ENCODE peak calls at places on chromosomes 6 and 20, in nine cellular contexts. M is CD8-positive, alpha-beta T cell; T is Panc1; U is Peyer's patch; X is body of pancreas; R is lower lobe of right lung; F is stomach; Z is SK-N-SH; D is transverse colon. W is an unnamed sample.

GRCh38 chr6:158760618-158761250 is 58.4 kb downstream of the EZR start:
- DNase-seq in M (no peak), T (no peak), U (no peak), X (no peak), R (no peak), F (no peak), Z (no peak), D (no peak), W (no peak)

GRCh38 chr6:13428528-13429405 is 58.6 kb downstream of the GFOD1 start:
- DNase-seq in M (no peak), T (no peak), U (no peak), X (no peak), R (no peak), F (no peak), Z (no peak), D (no peak), W (no peak)

GRCh38 chr20:52242237-52243230 is 51.0 kb upstream of the ZFP64 start:
- DNase-seq in M (no peak), T (peak), U (no peak), X (no peak), R (no peak), F (no peak), Z (peak), D (no peak), W (peak)

GRCh38 chr6:80489911-80490635 is 383.6 kb downstream of the BCKDHB start:
- DNase-seq in M (no peak), T (no peak), U (no peak), X (no peak), R (no peak), F (no peak), Z (no peak), D (no peak), W (no peak)

GRCh38 chr6:134187154-134187553 is 130.8 kb downstream of the SGK1 start:
- DNase-seq in M (no peak), T (no peak), U (no peak), X (no peak), R (no peak), F (no peak), Z (no peak), D (no peak), W (no peak)

GRCh38 chr20:62143976-62144825 is 632 bp downstream of the SS18L1 start:
- DNase-seq in M (peak), T (no peak), U (peak), X (peak), R (peak), F (peak), Z (peak), D (peak), W (peak)

GRCh38 chr20:38685853-38686473 is 38.3 kb upstream of the SLC32A1 start:
- DNase-seq in M (peak), T (no peak), U (no peak), X (peak), R (no peak), F (peak), Z (no peak), D (peak), W (peak)

GRCh38 chr6:100913400-100914276 is 32.5 kb upstream of the ASCC3 start:
- DNase-seq in M (no peak), T (no peak), U (no peak), X (peak), R (peak), F (no peak), Z (no peak), D (no peak), W (no peak)

GRCh38 chr6:155077331-155077730 is 82.2 kb downstream of the TIAM2 start:
- DNase-seq in M (no peak), T (no peak), U (no peak), X (no peak), R (no peak), F (no peak), Z (no peak), D (no peak), W (no peak)

GRCh38 chr6:37514377-37514776 is 14.7 kb upstream of the CCDC167 start:
- DNase-seq in M (no peak), T (no peak), U (no peak), X (no peak), R (no peak), F (no peak), Z (no peak), D (no peak), W (no peak)

GRCh38 chr6:72245565-72245964 is 359.2 kb downstream of the RIMS1 start:
- DNase-seq in M (no peak), T (no peak), U (no peak), X (no peak), R (no peak), F (no peak), Z (no peak), D (no peak), W (no peak)

GRCh38 chr6:126542052-126542451 is 202.1 kb downstream of the CENPW start:
- DNase-seq in M (no peak), T (no peak), U (no peak), X (no peak), R (no peak), F (no peak), Z (no peak), D (no peak), W (no peak)

GRCh38 chr20:63283397-63284082 is 9.4 kb upstream of the COL20A1 start:
- DNase-seq in M (no peak), T (no peak), U (no peak), X (no peak), R (no peak), F (no peak), Z (no peak), D (no peak), W (no peak)

GRCh38 chr6:3310710-3311109 is 52.0 kb downstream of the PSMG4 start:
- DNase-seq in M (no peak), T (no peak), U (no peak), X (peak), R (no peak), F (no peak), Z (no peak), D (no peak), W (no peak)

GRCh38 chr20:48164566-48165400 is 379.5 kb upstream of the SULF2 start:
- DNase-seq in M (no peak), T (no peak), U (peak), X (no peak), R (no peak), F (no peak), Z (no peak), D (no peak), W (no peak)

GRCh38 chr6:50791900-50792508 is 26.7 kb upstream of the TFAP2B start:
- DNase-seq in M (no peak), T (peak), U (no peak), X (peak), R (no peak), F (no peak), Z (peak), D (no peak), W (peak)

GRCh38 chr6:17741507-17741906 is 34.8 kb upstream of the NUP153 start:
- DNase-seq in M (no peak), T (no peak), U (no peak), X (no peak), R (no peak), F (no peak), Z (no peak), D (no peak), W (no peak)

GRCh38 chr6:128784266-128784665 is 98.7 kb upstream of the LAMA2 start:
- DNase-seq in M (no peak), T (no peak), U (no peak), X (no peak), R (no peak), F (no peak), Z (no peak), D (no peak), W (no peak)

GRCh38 chr6:14818422-14818884 is 427.4 kb upstream of the JARID2 start:
- DNase-seq in M (no peak), T (no peak), U (peak), X (peak), R (no peak), F (peak), Z (no peak), D (peak), W (peak)

GRCh38 chr6:14814016-14814415 is 431.9 kb upstream of the JARID2 start:
- DNase-seq in M (no peak), T (no peak), U (no peak), X (no peak), R (no peak), F (no peak), Z (no peak), D (no peak), W (no peak)

GRCh38 chr6:14817068-14817467 is 428.8 kb upstream of the JARID2 start:
- DNase-seq in M (no peak), T (no peak), U (peak), X (no peak), R (no peak), F (no peak), Z (no peak), D (no peak), W (no peak)

GRCh38 chr6:14819001-14819400 is 426.9 kb upstream of the JARID2 start:
- DNase-seq in M (no peak), T (no peak), U (peak), X (no peak), R (no peak), F (no peak), Z (no peak), D (no peak), W (no peak)

DNA sequence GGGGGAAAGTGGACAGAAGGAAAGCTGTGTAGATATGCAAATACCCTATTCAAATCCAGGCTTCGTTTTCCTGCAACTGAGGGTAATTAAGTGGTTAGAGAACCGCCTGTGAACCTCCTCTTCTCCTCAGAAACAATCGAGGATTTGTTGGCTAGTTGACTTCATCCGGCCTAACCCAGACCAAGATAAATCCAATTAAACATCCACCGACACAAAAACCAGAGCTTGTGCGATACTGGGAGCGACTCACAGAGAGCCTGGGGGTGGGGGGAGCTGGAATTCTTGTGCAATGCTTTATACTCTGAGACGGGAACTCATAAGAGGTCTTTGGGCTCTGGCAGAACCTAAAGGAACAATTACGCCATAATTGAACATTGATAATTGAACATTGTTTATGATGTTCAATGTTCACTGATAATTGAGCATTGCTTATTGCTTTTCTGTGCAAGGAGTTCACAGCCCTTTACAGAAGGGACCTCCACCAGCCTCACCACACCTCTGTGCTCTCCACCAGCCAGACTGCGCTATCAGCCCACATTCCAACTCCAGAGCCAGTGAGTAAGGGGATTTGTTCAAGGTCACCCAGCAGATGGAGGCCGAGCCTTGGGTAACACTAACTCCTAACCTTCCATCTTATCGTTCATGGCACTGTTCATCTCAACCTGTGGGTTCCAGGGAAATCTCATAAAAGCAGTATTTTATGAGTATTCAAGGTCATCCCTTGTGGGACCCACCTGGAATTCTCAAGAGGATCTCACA is 429.6 kb upstream of the JARID2 start:
- DNase-seq in M (no peak), T (no peak), U (no peak), X (no peak), R (no peak), F (no peak), Z (peak), D (no peak), W (peak)
- TF ChIP-seq CTCF in M (no peak), T (no peak), U (no peak), X (no peak), R (no peak), F (no peak), Z (no peak), D (no peak), W (no peak)

GRCh38 chr6:138403324-138403800 is 661 bp upstream of the HEBP2 start:
- DNase-seq in M (peak), T (no peak), U (peak), X (peak), R (peak), F (peak), Z (peak), D (peak), W (peak)

GRCh38 chr6:138401960-138402832 is 1.8 kb upstream of the HEBP2 start:
- DNase-seq in M (no peak), T (no peak), U (no peak), X (no peak), R (no peak), F (no peak), Z (no peak), D (no peak), W (no peak)

GRCh38 chr6:138403801-138404665 is at the start of gene HEBP2:
- DNase-seq in M (peak), T (peak), U (peak), X (peak), R (peak), F (peak), Z (peak), D (peak), W (peak)

GRCh38 chr6:138404666-138405337 is 779 bp downstream of the HEBP2 start:
- DNase-seq in M (no peak), T (no peak), U (peak), X (peak), R (peak), F (no peak), Z (no peak), D (peak), W (peak)

DNA sequence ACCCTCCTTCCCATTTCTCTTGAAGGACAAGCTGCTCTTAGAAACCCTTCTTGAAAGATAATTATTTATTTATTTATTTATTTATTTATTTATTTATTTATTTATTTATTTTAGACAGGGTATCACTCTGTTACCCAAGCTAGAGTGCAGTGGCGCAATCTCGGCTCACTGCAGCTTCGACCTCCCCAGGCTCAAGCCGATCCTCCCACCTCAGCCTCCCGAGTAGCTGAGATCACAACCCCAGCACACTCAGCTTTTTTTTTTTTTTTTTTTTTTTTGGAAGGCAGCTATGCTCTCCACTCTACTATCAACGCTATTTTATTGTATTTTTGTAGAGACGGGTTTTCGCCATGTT is 1.2 kb upstream of the HEBP2 start:
- DNase-seq in M (no peak), T (no peak), U (no peak), X (no peak), R (no peak), F (no peak), Z (no peak), D (no peak), W (no peak)
- H3K4me3 ChIP-seq in M (peak), T (peak), U (peak), X (no peak), R (peak), F (no peak), Z (no peak), D (no peak), W (no peak)

GRCh38 chr6:27061235-27061993 is 186.1 kb upstream of the PRSS16 start:
- DNase-seq in M (no peak), T (no peak), U (no peak), X (no peak), R (no peak), F (no peak), Z (no peak), D (no peak), W (no peak)
- H3K27ac ChIP-seq in M (no peak), T (no peak), U (no peak), X (no peak), R (no peak), F (no peak), Z (no peak), D (no peak), W (no peak)

DNA sequence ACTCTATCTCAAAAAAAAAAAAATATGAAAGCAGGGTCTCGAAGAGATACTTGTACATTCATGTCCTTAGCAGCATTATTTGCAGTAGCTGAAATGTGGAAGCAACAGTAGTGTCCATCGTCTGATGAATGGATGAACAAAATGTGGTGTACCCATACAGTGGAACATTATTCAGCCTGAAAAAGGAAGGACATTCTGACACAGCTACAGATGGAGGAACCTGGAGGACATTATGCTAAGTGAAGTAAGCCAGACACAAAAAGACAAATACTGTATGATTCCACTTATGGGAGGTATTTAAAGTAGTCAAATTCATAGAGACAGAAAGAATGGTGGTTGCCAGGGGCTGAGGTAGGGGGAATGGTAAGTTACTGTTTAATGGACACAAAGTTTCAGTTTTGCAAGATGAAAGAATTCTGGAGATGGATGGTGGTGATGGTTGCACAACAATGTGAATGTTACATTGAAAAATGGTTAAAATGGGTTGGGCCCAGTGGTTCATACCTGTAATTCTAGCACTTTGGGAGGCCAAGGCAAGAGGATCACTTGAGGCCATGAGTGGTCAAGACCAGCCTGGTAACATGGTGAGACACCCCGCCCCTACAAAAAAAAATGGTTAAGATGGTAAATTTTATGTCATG is 11.8 kb upstream of the TULP1 start:
- DNase-seq in M (no peak), T (no peak), U (no peak), X (no peak), R (no peak), F (no peak), Z (no peak), D (no peak), W (no peak)
- TF ChIP-seq CTCF in M (no peak), T (no peak), U (no peak), X (no peak), R (no peak), F (no peak), Z (no peak), D (no peak), W (no peak)

DNA sequence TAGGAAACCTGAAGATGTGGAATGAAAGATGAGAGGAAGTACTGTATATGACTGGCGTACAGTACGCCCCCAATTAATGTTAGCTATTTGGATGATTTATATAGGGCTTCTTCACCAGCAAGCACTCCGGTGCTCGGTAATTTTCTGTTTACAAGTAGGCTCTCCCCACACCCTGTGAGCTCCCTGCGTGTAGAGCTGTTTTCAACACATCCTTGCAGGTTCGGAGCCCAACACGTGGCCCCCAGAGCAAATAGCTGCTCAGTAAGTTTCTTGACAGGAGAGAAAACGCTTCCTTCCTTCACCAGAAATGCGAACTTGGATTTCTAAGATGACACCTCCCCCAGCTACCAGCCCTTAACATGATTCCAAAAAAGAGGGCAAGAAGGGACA is 1.2 kb upstream of the RAB22A start:
- DNase-seq in M (no peak), T (no peak), U (no peak), X (no peak), R (no peak), F (no peak), Z (no peak), D (no peak), W (no peak)
- H3K4me3 ChIP-seq in M (no peak), T (peak), U (peak), X (no peak), R (peak), F (peak), Z (peak), D (no peak), W (no peak)

DNA sequence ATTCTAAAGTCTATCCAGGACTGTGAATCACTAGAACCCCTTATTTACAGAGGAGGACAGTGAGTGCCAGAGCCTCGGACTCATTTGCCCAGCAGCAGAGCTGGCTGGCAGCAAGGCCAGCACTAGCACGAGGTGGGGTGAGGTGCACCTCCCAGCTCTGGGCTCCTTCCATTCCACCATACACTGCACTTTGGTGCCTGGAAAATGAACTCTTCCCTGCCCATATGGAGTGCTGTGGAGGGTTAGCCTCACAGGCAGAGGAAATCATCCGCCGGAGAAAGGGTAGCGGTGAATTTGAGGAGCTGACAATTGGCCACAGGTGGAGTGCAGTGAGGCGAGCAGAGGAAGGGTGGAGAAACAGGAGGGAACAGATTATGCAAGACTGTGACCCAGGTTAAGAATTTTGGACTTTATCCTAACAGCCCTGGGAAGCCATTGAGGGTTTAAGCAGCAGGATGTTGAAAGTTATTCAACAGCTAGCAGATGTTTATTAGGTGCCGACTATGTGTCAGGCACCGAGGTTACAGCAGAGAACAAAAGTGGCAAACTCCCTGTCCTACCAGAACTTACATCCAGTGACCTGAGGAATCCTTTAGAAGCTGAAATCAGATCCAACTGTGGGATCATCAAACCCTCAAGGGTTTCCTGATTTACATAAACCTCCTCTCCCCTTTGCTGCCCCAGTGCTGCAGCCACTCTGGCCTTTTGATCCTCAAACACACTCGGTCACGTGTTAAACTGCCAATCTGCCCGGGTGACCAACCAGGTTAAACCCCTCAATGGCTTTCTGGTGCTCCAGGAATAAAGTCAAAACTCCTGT is 6.2 kb downstream of the TRIM26 start:
- DNase-seq in M (no peak), T (no peak), U (no peak), X (peak), R (no peak), F (peak), Z (no peak), D (peak), W (peak)
- H3K27ac ChIP-seq in M (no peak), T (peak), U (peak), X (peak), R (peak), F (peak), Z (no peak), D (peak), W (peak)

DNA sequence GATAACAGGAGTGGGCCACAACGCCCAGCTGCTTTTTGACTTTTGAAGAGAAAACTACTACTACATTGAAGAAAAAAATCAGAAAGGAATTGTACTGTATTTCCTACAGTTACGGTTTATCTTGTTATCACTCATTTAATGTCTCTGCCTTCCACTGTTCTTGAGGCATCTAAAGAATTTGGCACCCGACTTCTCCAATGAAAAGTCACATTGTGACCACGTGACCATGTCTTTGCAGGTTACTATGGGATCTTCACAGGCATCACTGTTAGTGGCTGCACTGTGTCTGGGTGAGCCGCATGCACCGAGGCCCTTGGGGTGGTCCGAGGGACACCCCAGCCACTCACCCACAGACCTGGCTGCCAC is 26.8 kb downstream of the RRBP1 start:
- DNase-seq in M (no peak), T (no peak), U (no peak), X (peak), R (no peak), F (no peak), Z (peak), D (no peak), W (no peak)
- TF ChIP-seq CTCF in M (no peak), T (peak), U (no peak), X (no peak), R (no peak), F (no peak), Z (no peak), D (no peak), W (no peak)

W was measured in cardiac muscle cell.